ENCODE peak calls at places on chromosomes 4 and X, in five cellular contexts. D, T, C, R and S are unnamed samples.

GRCh38 chr4:99074816-99075215 is 13.8 kb downstream of the ADH5 start:
- DNase-seq in C (no peak), D (no peak), T (no peak), R (no peak), S (no peak)

GRCh38 chrX:152725409-152725808 is 8.1 kb downstream of the CSAG1 start:
- DNase-seq in R (no peak), D (no peak), T (no peak), C (no peak), S (no peak)

GRCh38 chr4:44663539-44664263 is 12.3 kb upstream of the YIPF7 start:
- DNase-seq in D (no peak), R (no peak), C (no peak), T (no peak), S (no peak)

GRCh38 chr4:48594185-48594584 is 104.1 kb downstream of the ZAR1 start:
- DNase-seq in D (no peak), R (no peak), T (no peak), C (no peak), S (no peak)

GRCh38 chr4:183485411-183486160 is 19.3 kb upstream of the ING2 start:
- DNase-seq in R (no peak), D (no peak), T (no peak), C (no peak), S (no peak)

GRCh38 chrX:109959356-109959871 is 43.5 kb upstream of the TMEM164 start:
- DNase-seq in T (no peak), D (no peak), R (no peak), C (no peak), S (no peak)

GRCh38 chr4:11589676-11590075 is 161.0 kb upstream of the HS3ST1 start:
- DNase-seq in R (peak), D (no peak), T (no peak), C (no peak), S (no peak)

GRCh38 chrX:71178908-71179307 is 34.3 kb downstream of the NLGN3 start:
- DNase-seq in R (peak), C (no peak), D (peak), T (peak), S (peak)

GRCh38 chr4:5791654-5792053 is 80.7 kb downstream of the EVC start:
- DNase-seq in T (no peak), C (no peak), R (no peak), D (no peak), S (no peak)

GRCh38 chr4:118972167-118972566 is 83.5 kb downstream of the SYNPO2 start:
- DNase-seq in T (no peak), D (no peak), R (no peak), C (no peak), S (no peak)

GRCh38 chr4:167713756-167714155 is 378.6 kb upstream of the ANXA10 start:
- DNase-seq in C (no peak), T (no peak), R (peak), D (no peak), S (no peak)

GRCh38 chr4:185782523-185782922 is 29.5 kb downstream of the SORBS2 start:
- DNase-seq in C (no peak), T (no peak), D (no peak), R (peak), S (no peak)

GRCh38 chr4:97819314-97819713 is 324.0 kb downstream of the STPG2 start:
- DNase-seq in C (no peak), T (no peak), R (no peak), D (no peak), S (no peak)

GRCh38 chr4:89598602-89599001 is 238.4 kb downstream of the SNCA start:
- DNase-seq in R (peak), T (no peak), C (no peak), D (no peak), S (no peak)

GRCh38 chrX:150446151-150446550 is 83.0 kb downstream of the MAMLD1 start:
- DNase-seq in R (no peak), T (no peak), C (no peak), D (no peak), S (no peak)

GRCh38 chr4:72084587-72085011 is 52.8 kb downstream of the NPFFR2 start:
- DNase-seq in T (no peak), D (no peak), R (no peak), C (no peak), S (no peak)

GRCh38 chr4:151202851-151203455 is 74.0 kb upstream of the PRSS48 start:
- DNase-seq in R (peak), C (no peak), T (no peak), D (peak), S (no peak)

GRCh38 chrX:2220829-2221567 is 279.8 kb downstream of the DHRSX start:
- DNase-seq in R (no peak), C (no peak), D (no peak), T (no peak), S (no peak)

GRCh38 chrX:100636321-100636991 is at the start of gene TSPAN6:
- DNase-seq in T (peak), D (peak), R (peak), C (peak), S (peak)

GRCh38 chr4:74548561-74548960 is 103.6 kb downstream of the AREG start:
- DNase-seq in T (no peak), D (no peak), R (no peak), C (no peak), S (no peak)

GRCh38 chrX:77275392-77275791 is 171.8 kb upstream of the FGF16 start:
- DNase-seq in D (no peak), R (no peak), T (no peak), C (no peak), S (no peak)

GRCh38 chr4:142262956-142263355 is 583.1 kb downstream of the INPP4B start:
- DNase-seq in D (no peak), R (no peak), T (no peak), C (no peak), S (no peak)

GRCh38 chr4:37603711-37604110 is 82.5 kb downstream of the RELL1 start:
- DNase-seq in R (no peak), C (no peak), T (no peak), D (no peak), S (no peak)

GRCh38 chr4:78493731-78494130 is 57.8 kb upstream of the ANXA3 start:
- DNase-seq in D (no peak), R (no peak), T (no peak), C (no peak), S (no peak)

GRCh38 chrX:130626521-130626920 is 224.7 kb downstream of the RBMX2 start:
- DNase-seq in T (no peak), R (no peak), C (no peak), D (peak), S (no peak)